ENCODE peak calls at places on chromosomes 3 and 15, in eight cellular contexts. E, F, K, N, D, P, A and J are unnamed samples.

GRCh38 chr3:62584636-62585035 is 211.3 kb upstream of the FEZF2 start:
- DNase-seq in E (no peak), F (no peak), K (no peak), N (no peak), D (no peak), P (no peak), A (no peak), J (no peak)

GRCh38 chr3:27591321-27591711 is 107.1 kb upstream of the SLC4A7 start:
- DNase-seq in E (no peak), F (no peak), K (no peak), N (no peak), D (no peak), P (no peak), A (peak), J (no peak)

GRCh38 chr3:126664591-126665214 is 9.8 kb upstream of the TXNRD3 start:
- DNase-seq in E (no peak), F (no peak), K (no peak), N (no peak), D (no peak), P (no peak), A (peak), J (no peak)

GRCh38 chr3:33920511-33920910 is 122.1 kb downstream of the PDCD6IP start:
- DNase-seq in E (no peak), F (no peak), K (no peak), N (no peak), D (no peak), P (no peak), A (no peak), J (no peak)

GRCh38 chr3:11495948-11496557 is 147.7 kb downstream of the VGLL4 start:
- DNase-seq in E (no peak), F (no peak), K (no peak), N (no peak), D (no peak), P (no peak), A (no peak), J (no peak)

GRCh38 chr3:179133575-179133974 is 14.6 kb upstream of the PIK3CA start:
- DNase-seq in E (no peak), F (no peak), K (no peak), N (no peak), D (no peak), P (no peak), A (no peak), J (no peak)

GRCh38 chr3:117687096-117687495 is 977.5 kb downstream of the TUSC7 start:
- DNase-seq in E (no peak), F (no peak), K (no peak), N (no peak), D (no peak), P (no peak), A (no peak), J (no peak)

GRCh38 chr3:125186800-125187598 is 25.5 kb downstream of the SLC12A8 start:
- DNase-seq in E (no peak), F (no peak), K (no peak), N (no peak), D (no peak), P (peak), A (no peak), J (no peak)

GRCh38 chr15:70257573-70258220 is 160.0 kb upstream of the TLE3 start:
- DNase-seq in E (no peak), F (no peak), K (no peak), N (no peak), D (peak), P (no peak), A (no peak), J (no peak)

GRCh38 chr15:57356636-57357035 is 19.7 kb upstream of the CGNL1 start:
- DNase-seq in E (no peak), F (peak), K (no peak), N (peak), D (no peak), P (no peak), A (peak), J (no peak)

DNA sequence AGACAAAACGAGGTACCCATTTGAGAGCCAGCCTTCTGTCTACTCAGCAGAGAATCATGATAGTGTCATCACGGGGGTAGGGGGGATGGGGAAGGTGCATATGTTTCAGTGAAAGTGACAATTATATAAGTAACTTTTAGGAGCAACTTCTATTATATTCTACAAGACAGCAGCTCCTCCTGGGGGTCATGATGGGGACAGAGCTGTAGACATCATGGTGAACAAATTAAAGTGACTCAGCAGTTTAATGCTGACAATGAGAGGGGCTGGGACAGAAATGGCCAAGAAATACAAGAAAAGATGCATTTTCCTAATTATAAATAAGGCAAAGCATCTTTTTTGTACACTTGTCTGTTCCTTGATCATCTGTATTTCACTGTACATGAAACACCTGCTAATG is 11.8 kb downstream of the CAPN3 start:
- DNase-seq in E (no peak), F (no peak), K (no peak), N (peak), D (no peak), P (no peak), A (peak), J (no peak)
- TF ChIP-seq CTCF in E (no peak), F (peak), K (peak), N (peak), D (no peak), P (peak), A (peak), J (no peak)

GRCh38 chr15:89400121-89400996 is 65.7 kb upstream of the POLG start:
- DNase-seq in E (no peak), F (no peak), K (no peak), N (no peak), D (no peak), P (peak), A (no peak), J (no peak)

GRCh38 chr15:89399070-89399389 is 64.4 kb upstream of the POLG start:
- DNase-seq in E (no peak), F (no peak), K (no peak), N (no peak), D (no peak), P (no peak), A (no peak), J (no peak)

GRCh38 chr15:89397653-89398023 is 63.0 kb upstream of the POLG start:
- DNase-seq in E (no peak), F (no peak), K (no peak), N (no peak), D (no peak), P (no peak), A (no peak), J (no peak)

GRCh38 chr15:89400997-89401590 is 66.5 kb upstream of the POLG start:
- DNase-seq in E (no peak), F (no peak), K (no peak), N (no peak), D (no peak), P (no peak), A (no peak), J (no peak)

DNA sequence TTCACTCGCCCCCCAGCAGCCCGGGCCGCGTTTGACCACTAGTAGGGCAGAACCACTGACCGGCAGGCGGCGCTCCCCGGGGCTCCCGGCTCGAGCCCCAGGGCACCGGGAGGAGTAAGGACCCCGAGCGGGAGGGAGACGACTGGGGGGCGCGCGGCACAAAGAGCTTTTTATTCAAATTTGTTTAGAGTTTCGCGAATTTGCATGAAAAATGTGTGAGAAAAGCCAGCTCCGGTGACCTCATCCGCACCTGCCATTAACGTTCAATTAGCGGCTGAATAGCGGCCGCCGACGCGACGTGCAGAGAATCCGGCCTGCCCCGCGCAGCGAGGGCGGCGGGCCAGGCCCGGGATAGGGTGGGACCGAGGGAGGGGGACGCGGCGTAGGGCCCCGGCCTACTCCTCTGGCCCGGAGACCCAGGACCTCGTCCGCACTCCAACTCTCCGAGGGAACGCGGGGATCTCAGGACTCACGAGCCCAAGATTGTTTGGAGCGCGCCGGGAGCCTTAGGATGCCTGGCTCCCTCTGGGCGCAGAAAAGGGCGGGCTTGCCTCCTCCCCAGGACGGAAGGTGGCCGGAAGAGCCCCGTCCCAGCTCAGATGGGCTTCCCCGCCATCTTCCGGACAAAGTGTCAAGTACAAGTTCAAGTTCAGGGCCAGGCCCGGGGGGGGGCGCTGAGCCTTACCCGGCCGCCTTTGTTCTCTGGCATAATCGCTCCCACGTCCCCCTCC is 64.9 kb upstream of the POLG start:
- DNase-seq in E (no peak), F (peak), K (no peak), N (no peak), D (no peak), P (peak), A (no peak), J (no peak)
- H3K27ac ChIP-seq in E (peak), F (no peak), K (no peak), N (no peak), D (no peak), P (peak), A (no peak), J (no peak)

GRCh38 chr3:144051211-144051610 is 79.6 kb downstream of the DIPK2A start:
- DNase-seq in E (no peak), F (no peak), K (no peak), N (no peak), D (no peak), P (no peak), A (no peak), J (no peak)

GRCh38 chr3:144053121-144053520 is 81.5 kb downstream of the DIPK2A start:
- DNase-seq in E (no peak), F (no peak), K (peak), N (peak), D (no peak), P (no peak), A (peak), J (no peak)

GRCh38 chr3:144052275-144052674 is 80.7 kb downstream of the DIPK2A start:
- DNase-seq in E (no peak), F (no peak), K (peak), N (no peak), D (no peak), P (no peak), A (peak), J (no peak)

GRCh38 chr3:144045766-144046165 is 74.1 kb downstream of the DIPK2A start:
- DNase-seq in E (no peak), F (no peak), K (no peak), N (peak), D (no peak), P (no peak), A (peak), J (no peak)

GRCh38 chr3:144049374-144049773 is 77.8 kb downstream of the DIPK2A start:
- DNase-seq in E (no peak), F (no peak), K (no peak), N (no peak), D (no peak), P (no peak), A (no peak), J (no peak)
- TF ChIP-seq CTCF in E (no peak), F (no peak), K (no peak), N (no peak), D (no peak), P (no peak), A (no peak), J (no peak)

DNA sequence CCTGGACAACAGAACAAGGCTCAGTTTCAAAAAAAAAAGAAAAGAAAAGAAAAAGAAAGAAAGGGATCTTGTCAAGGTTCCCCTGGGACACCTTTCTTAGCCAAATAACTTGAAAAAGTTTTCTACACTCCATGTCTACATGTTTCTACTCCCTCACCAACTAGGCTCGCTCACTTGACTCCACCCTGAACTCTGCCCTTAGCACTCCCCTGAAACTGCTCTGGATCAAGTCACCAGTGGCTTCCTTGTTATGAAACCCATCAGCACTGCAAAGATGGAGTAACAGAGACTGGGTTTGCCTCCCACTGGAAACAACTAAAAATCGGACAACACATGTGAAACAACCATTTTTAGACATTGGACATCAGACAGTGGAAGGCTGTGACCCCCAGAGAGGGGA is 36.9 kb downstream of the TMEM40 start:
- DNase-seq in E (no peak), F (no peak), K (no peak), N (no peak), D (no peak), P (no peak), A (no peak), J (no peak)
- H3K27ac ChIP-seq in E (no peak), F (no peak), K (no peak), N (no peak), D (no peak), P (no peak), A (no peak), J (no peak)

GRCh38 chr15:93065641-93066045 is 23.4 kb downstream of the RGMA start:
- DNase-seq in E (no peak), F (no peak), K (no peak), N (no peak), D (no peak), P (no peak), A (no peak), J (no peak)

GRCh38 chr15:93067649-93068085 is 21.3 kb downstream of the RGMA start:
- DNase-seq in E (no peak), F (no peak), K (no peak), N (no peak), D (no peak), P (no peak), A (no peak), J (no peak)

GRCh38 chr15:93066103-93066725 is 22.8 kb downstream of the RGMA start:
- DNase-seq in E (no peak), F (no peak), K (no peak), N (no peak), D (no peak), P (no peak), A (no peak), J (no peak)

GRCh38 chr15:93068581-93069199 is 20.3 kb downstream of the RGMA start:
- DNase-seq in E (no peak), F (no peak), K (no peak), N (no peak), D (no peak), P (no peak), A (no peak), J (no peak)

GRCh38 chr15:93066834-93067648 is 22.0 kb downstream of the RGMA start:
- DNase-seq in E (no peak), F (no peak), K (no peak), N (no peak), D (no peak), P (no peak), A (no peak), J (no peak)
- TF ChIP-seq CTCF in E (no peak), F (no peak), K (no peak), N (no peak), D (no peak), P (no peak), A (no peak), J (no peak)